ENCODE peak calls at places on chromosome 17, in seven cellular contexts. C is HepG2, D is HCT116, R is stomach, M is heart left ventricle, J is K562, A is tibial nerve. B is an unnamed sample. For H3K36me3, the result is how much of the 10 kb centered on the place peaks cover.

GRCh38 chr17:71948703-71949422 is 172.0 kb upstream of the SOX9 start:
- DNase-seq in C (no peak), R (no peak), A (no peak), D (no peak), J (no peak), M (no peak), B (no peak)

GRCh38 chr17:37019117-37019744 is 70.5 kb downstream of the AATF start:
- DNase-seq in D (no peak), R (no peak), J (no peak), C (no peak), M (no peak), A (no peak), B (no peak)

GRCh38 chr17:73480740-73481139 is 163.5 kb downstream of the SDK2 start:
- DNase-seq in A (no peak), C (no peak), J (no peak), D (no peak), M (peak), R (no peak), B (no peak)

GRCh38 chr17:50906443-50906842 is 40.3 kb upstream of the TOB1 start:
- DNase-seq in M (no peak), C (no peak), D (no peak), A (no peak), R (no peak), J (no peak), B (no peak)

GRCh38 chr17:850828-851759 is 68.9 kb downstream of the MRM3 start:
- DNase-seq in C (no peak), D (no peak), A (no peak), M (peak), J (no peak), R (no peak), B (no peak)

GRCh38 chr17:48132375-48132774 is 24.8 kb downstream of the SNX11 start:
- DNase-seq in A (no peak), D (no peak), M (no peak), J (no peak), C (no peak), R (no peak), B (no peak)

GRCh38 chr17:49035470-49036269 is 38.5 kb downstream of the IGF2BP1 start:
- DNase-seq in R (peak), D (peak), C (no peak), M (no peak), A (peak), J (peak), B (no peak)

GRCh38 chr17:39270923-39271322 is 45.2 kb upstream of the STAC2 start:
- DNase-seq in A (no peak), D (peak), R (no peak), J (no peak), M (no peak), C (no peak), B (no peak)

GRCh38 chr17:14301761-14302401 is 1.0 kb downstream of the HS3ST3B1 start:
- DNase-seq in A (no peak), D (no peak), C (no peak), M (peak), R (peak), J (no peak), B (peak)

GRCh38 chr17:29642171-29642611 is 19.5 kb upstream of the CORO6 start:
- DNase-seq in D (no peak), R (no peak), C (no peak), A (no peak), J (no peak), M (no peak), B (no peak)

GRCh38 chr17:15409721-15410247 is 57.6 kb downstream of the CDRT4 start:
- DNase-seq in R (no peak), A (peak), D (no peak), M (no peak), C (no peak), J (no peak), B (no peak)

GRCh38 chr17:64420143-64420670 is 28.7 kb upstream of the MILR1 start:
- DNase-seq in R (no peak), J (peak), A (peak), C (peak), M (no peak), D (peak), B (no peak)

GRCh38 chr17:61002316-61002736 is 324.7 kb downstream of the BCAS3 start:
- DNase-seq in M (no peak), J (peak), A (no peak), D (peak), C (peak), R (no peak), B (no peak)

GRCh38 chr17:69505740-69506139 is 91.2 kb downstream of the MAP2K6 start:
- DNase-seq in J (no peak), A (no peak), D (no peak), C (no peak), M (no peak), R (no peak), B (no peak)

GRCh38 chr17:69502488-69502887 is 88.0 kb downstream of the MAP2K6 start:
- DNase-seq in A (no peak), D (no peak), M (no peak), C (no peak), J (no peak), R (no peak), B (no peak)

GRCh38 chr17:69508814-69509213 is 94.3 kb downstream of the MAP2K6 start:
- DNase-seq in C (no peak), J (no peak), R (no peak), A (no peak), M (no peak), D (no peak), B (no peak)

GRCh38 chr17:69503711-69504110 is 89.2 kb downstream of the MAP2K6 start:
- DNase-seq in M (no peak), J (no peak), C (no peak), R (no peak), D (no peak), A (no peak), B (no peak)

GRCh38 chr17:69506489-69506888 is 92.0 kb downstream of the MAP2K6 start:
- DNase-seq in R (no peak), C (peak), M (no peak), J (no peak), D (no peak), A (no peak), B (no peak)
- TF ChIP-seq CTCF in R (no peak), C (peak), M (no peak), J (no peak), D (peak), A (peak), B (no peak)

GRCh38 chr17:78418627-78419026 is 40.2 kb downstream of the PGS1 start:
- DNase-seq in A (no peak), C (no peak), J (no peak), M (no peak), D (no peak), R (no peak), B (no peak)
- H3K36me3 ChIP-seq in A (half or more), C (under half), J (half or more), M (under half), D (under half), R (under half), B (under half)

DNA sequence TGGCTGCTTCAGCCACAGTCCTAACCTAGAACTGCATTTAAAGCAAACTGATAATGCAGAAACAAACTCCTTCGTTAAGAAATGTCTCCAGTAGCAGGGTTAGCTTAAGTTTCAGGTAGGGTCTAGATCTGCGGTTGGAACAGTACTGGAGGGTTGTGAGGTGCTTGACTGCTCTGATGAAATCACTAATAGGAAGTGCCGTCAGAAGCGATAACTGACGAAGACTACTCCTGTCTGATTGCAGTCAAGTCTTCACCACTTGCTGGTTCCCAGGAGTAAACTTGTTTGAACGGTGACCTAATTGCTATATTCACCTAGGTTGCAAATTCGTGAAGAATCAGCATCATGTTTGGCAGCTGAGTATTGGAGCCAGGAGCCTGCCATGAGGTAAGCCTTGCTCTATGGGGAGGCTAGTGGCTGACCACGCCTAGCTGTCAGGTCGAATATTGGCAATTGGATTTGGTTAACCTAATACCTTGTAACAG is 24.5 kb downstream of the TRPV2 start:
- DNase-seq in D (no peak), A (no peak), J (no peak), R (no peak), C (no peak), M (no peak), B (no peak)
- TF ChIP-seq POLR2A in D (no peak), A (no peak), J (peak), R (no peak), C (peak), M (no peak), B (no peak)

DNA sequence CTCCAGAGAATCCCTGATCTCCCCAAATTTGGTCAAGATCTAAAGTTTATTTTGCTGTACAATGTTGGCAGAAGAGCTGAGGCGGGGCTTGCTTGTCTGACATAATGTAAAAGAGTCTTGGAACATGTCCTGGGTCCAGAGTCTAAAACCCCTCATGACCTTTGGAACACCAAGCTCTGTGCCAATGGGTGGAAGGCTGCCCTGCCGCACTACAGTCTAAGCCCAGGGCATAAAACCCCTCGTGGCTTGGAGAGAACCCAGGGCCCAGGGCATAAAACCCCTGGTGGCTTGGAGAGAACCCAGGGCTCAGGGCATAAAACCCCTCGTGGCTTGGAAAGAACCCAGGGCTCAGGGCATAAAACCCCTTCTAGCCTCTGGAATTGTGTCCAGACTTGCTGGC is 36.7 kb downstream of the CCDC57 start:
- DNase-seq in J (no peak), D (no peak), A (no peak), C (peak), R (no peak), M (no peak), B (no peak)
- TF ChIP-seq CTCF in J (no peak), D (no peak), A (no peak), C (no peak), R (no peak), M (no peak), B (no peak)

GRCh38 chr17:75832652-75833400 is 11.4 kb downstream of the UNC13D start:
- DNase-seq in C (no peak), D (no peak), M (no peak), A (no peak), R (no peak), J (no peak), B (no peak)

GRCh38 chr17:75830168-75831031 is 13.8 kb downstream of the UNC13D start:
- DNase-seq in A (no peak), D (no peak), C (no peak), R (no peak), M (no peak), J (no peak), B (no peak)

GRCh38 chr17:75832164-75832651 is 12.0 kb downstream of the UNC13D start:
- DNase-seq in M (no peak), R (peak), J (no peak), C (no peak), A (peak), D (no peak), B (peak)

GRCh38 chr17:75829747-75830146 is 14.5 kb downstream of the UNC13D start:
- DNase-seq in C (no peak), A (no peak), M (no peak), J (no peak), R (no peak), D (no peak), B (no peak)

DNA sequence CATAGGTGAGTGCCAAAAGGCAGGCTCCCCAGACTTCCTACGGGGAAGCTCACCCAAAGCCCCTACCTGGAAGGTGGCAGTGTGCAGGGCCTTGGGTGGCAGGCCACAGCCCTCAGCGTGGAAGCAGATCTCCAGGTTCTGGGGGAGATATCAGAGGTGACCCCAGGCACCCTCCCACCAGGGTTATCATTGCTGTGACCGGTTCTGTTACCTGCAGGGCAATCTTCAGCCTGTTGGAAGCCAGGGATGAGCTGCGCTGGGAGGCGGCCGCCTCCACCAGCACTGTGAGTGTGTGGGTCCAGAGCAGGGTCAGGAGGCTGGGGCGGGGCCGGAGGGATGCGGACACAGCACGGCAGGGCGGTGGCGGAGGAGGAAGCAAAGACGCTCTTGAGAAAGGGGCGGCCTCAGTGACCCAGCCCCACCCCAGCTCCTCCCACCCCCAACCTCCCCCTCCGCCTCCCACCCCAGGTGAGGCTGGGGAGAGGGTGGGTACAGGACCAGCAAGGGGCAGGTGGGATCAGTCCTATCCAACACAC is 13.1 kb downstream of the UNC13D start:
- DNase-seq in J (peak), M (no peak), C (no peak), R (no peak), D (no peak), A (no peak), B (no peak)
- H3K36me3 ChIP-seq in J (half or more), M (under half), C (under half), R (under half), D (under half), A (half or more), B (half or more)

GRCh38 chr17:57478851-57479250 is 222.5 kb downstream of the MSI2 start:
- DNase-seq in J (no peak), D (no peak), R (no peak), C (no peak), M (no peak), A (no peak), B (no peak)
- TF ChIP-seq POLR2A in J (no peak), D (no peak), R (no peak), C (no peak), M (no peak), A (no peak), B (no peak)

DNA sequence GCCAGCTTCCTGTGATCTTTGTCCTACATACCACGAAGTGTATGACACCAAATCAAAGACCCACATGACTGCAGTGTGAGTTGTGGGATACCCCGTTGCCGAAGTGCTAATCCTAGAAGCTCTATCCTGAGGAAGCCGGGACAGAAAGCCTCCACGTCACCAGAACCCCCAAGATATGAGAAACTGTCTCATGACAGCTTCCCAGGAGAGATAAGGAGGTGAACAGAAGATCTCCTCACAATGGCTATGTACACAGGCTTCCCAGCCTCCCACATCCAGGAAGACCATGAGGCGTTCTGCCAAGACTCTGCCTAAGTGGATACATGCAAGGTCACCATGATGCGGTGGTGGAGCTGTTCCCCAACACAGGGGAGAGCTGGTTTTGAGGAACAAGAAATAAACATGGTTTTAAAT is 37.1 kb downstream of the TRIM25 start:
- DNase-seq in R (no peak), J (peak), D (no peak), C (no peak), A (no peak), M (no peak), B (no peak)
- TF ChIP-seq CTCF in R (no peak), J (peak), D (no peak), C (no peak), A (no peak), M (no peak), B (no peak)